ENCODE peak calls at places on chromosomes 11 and 22, in nine cellular contexts. M is H54, D is H7, K is T-helper 9 cell, Y is sciatic nerve, O is substantia nigra, L is EL, N is OCI-LY7, U is upper lobe of right lung. E is an unnamed sample.

GRCh38 chr11:86067230-86068137 is 1.4 kb downstream of the PICALM start:
- DNase-seq in M (no peak), D (no peak), K (no peak), Y (no peak), O (peak; percentile 9), L (peak; percentile 18), N (peak; percentile 28), U (no peak), E (peak; percentile 36)

GRCh38 chr22:25661067-25661466 is 80.9 kb upstream of the MYO18B start:
- DNase-seq in M (no peak), D (no peak), K (no peak), Y (no peak), O (no peak), L (no peak), N (no peak), U (no peak), E (no peak)

GRCh38 chr22:42473484-42474193 is 41.4 kb upstream of the NFAM1 start:
- DNase-seq in M (peak; percentile 24), D (peak; percentile 58), K (no peak), Y (no peak), O (peak; percentile 3), L (peak; percentile 66), N (peak; percentile 73), U (no peak), E (peak; percentile 66)

GRCh38 chr11:64799256-64799924 is 3.6 kb downstream of the MAP4K2 start:
- DNase-seq in M (no peak), D (peak; percentile 32), K (no peak), Y (no peak), O (no peak), L (no peak), N (peak; percentile 79), U (no peak), E (no peak)

GRCh38 chr22:20905415-20906386 is 11.5 kb upstream of the CRKL start:
- DNase-seq in M (no peak), D (no peak), K (no peak), Y (no peak), O (no peak), L (no peak), N (no peak), U (peak; percentile 10), E (no peak)

GRCh38 chr22:21455334-21456089 is 11.7 kb upstream of the TMEM191C start:
- DNase-seq in M (no peak), D (no peak), K (no peak), Y (peak; percentile 33), O (no peak), L (no peak), N (no peak), U (peak; percentile 47), E (no peak)

GRCh38 chr11:33040862-33041453 is 1.6 kb downstream of the TCP11L1 start:
- DNase-seq in M (no peak), D (no peak), K (no peak), Y (no peak), O (no peak), L (no peak), N (peak; percentile 23), U (no peak), E (no peak)

GRCh38 chr22:48560389-48560751 is 1267.3 kb downstream of the BRD1 start:
- DNase-seq in M (no peak), D (no peak), K (no peak), Y (no peak), O (no peak), L (no peak), N (no peak), U (no peak), E (no peak)

GRCh38 chr22:32854351-32854804 is 52.9 kb downstream of the TIMP3 start:
- DNase-seq in M (no peak), D (no peak), K (no peak), Y (no peak), O (peak; percentile 49), L (no peak), N (no peak), U (no peak), E (peak; percentile 25)

GRCh38 chr11:70912226-70912840 is 340.0 kb downstream of the SHANK2 start:
- DNase-seq in M (no peak), D (no peak), K (no peak), Y (no peak), O (no peak), L (peak; percentile 10), N (no peak), U (peak; percentile 1), E (no peak)

E was measured in astrocyte of the hippocampus.